ENCODE peak calls at places on chromosome 17, in ten cellular contexts. F, S, G, P, B, V, W, X, J and K are unnamed samples.

GRCh38 chr17:4332296-4332970 is 34.0 kb downstream of the UBE2G1 start:
- DNase-seq in F (no peak), S (no peak), G (no peak), P (no peak), B (no peak), V (no peak), W (no peak), X (no peak), J (no peak), K (no peak)

GRCh38 chr17:8223356-8224063 is 13.1 kb upstream of the AURKB start:
- DNase-seq in F (peak; percentile 76), S (no peak), G (peak; percentile 67), P (peak; percentile 93), B (peak; percentile 84), V (peak; percentile 42), W (peak; percentile 82), X (no peak), J (no peak), K (no peak)

GRCh38 chr17:74215332-74215727 is 2.0 kb downstream of the TTYH2 start:
- DNase-seq in F (no peak), S (no peak), G (no peak), P (no peak), B (no peak), V (no peak), W (no peak), X (no peak), J (no peak), K (no peak)

GRCh38 chr17:78490156-78490555 is 87.0 kb downstream of the DNAH17 start:
- DNase-seq in F (no peak), S (no peak), G (peak; percentile 35), P (peak; percentile 46), B (no peak), V (no peak), W (no peak), X (no peak), J (no peak), K (no peak)

GRCh38 chr17:7443499-7444485 is 1.1 kb upstream of the CHRNB1 start:
- DNase-seq in F (no peak), S (no peak), G (no peak), P (no peak), B (no peak), V (no peak), W (no peak), X (no peak), J (no peak), K (no peak)

GRCh38 chr17:45896803-45897693 is 2.7 kb downstream of the MAPT start:
- DNase-seq in F (no peak), S (no peak), G (no peak), P (no peak), B (no peak), V (no peak), W (no peak), X (no peak), J (no peak), K (no peak)

GRCh38 chr17:45200701-45201100 is 21.0 kb upstream of the FMNL1 start:
- DNase-seq in F (no peak), S (no peak), G (no peak), P (no peak), B (no peak), V (no peak), W (no peak), X (no peak), J (no peak), K (no peak)

GRCh38 chr17:50056217-50056960 is 479 bp downstream of the ITGA3 start:
- DNase-seq in F (peak; percentile 85), S (no peak), G (peak; percentile 76), P (peak; percentile 88), B (peak; percentile 86), V (peak; percentile 64), W (peak; percentile 80), X (peak; percentile 28), J (no peak), K (peak; percentile 96)

GRCh38 chr17:39611441-39612112 is 3.9 kb upstream of the NEUROD2 start:
- DNase-seq in F (no peak), S (no peak), G (no peak), P (no peak), B (no peak), V (no peak), W (no peak), X (no peak), J (no peak), K (no peak)

GRCh38 chr17:978110-979093 is 1.2 kb downstream of the NXN start:
- DNase-seq in F (no peak), S (no peak), G (peak; percentile 32), P (peak; percentile 81), B (peak; percentile 77), V (no peak), W (peak; percentile 38), X (no peak), J (no peak), K (no peak)

GRCh38 chr17:56171186-56171959 is 18.1 kb downstream of the ANKFN1 start:
- DNase-seq in F (no peak), S (no peak), G (no peak), P (no peak), B (no peak), V (no peak), W (no peak), X (no peak), J (no peak), K (no peak)

GRCh38 chr17:28327031-28327607 is 8.1 kb downstream of the TMEM97 start:
- DNase-seq in F (peak; percentile 52), S (no peak), G (peak; percentile 16), P (no peak), B (no peak), V (no peak), W (no peak), X (no peak), J (no peak), K (no peak)

GRCh38 chr17:15255713-15256454 is 9.2 kb downstream of the PMP22 start:
- DNase-seq in F (no peak), S (no peak), G (no peak), P (no peak), B (no peak), V (no peak), W (no peak), X (no peak), J (no peak), K (no peak)

GRCh38 chr17:61583242-61583641 is 7.8 kb downstream of the NACA2 start:
- DNase-seq in F (no peak), S (no peak), G (no peak), P (no peak), B (no peak), V (peak; percentile 40), W (no peak), X (no peak), J (no peak), K (no peak)

GRCh38 chr17:35129973-35130351 is 8.5 kb downstream of the FNDC8 start:
- DNase-seq in F (no peak), S (no peak), G (no peak), P (no peak), B (no peak), V (no peak), W (no peak), X (no peak), J (no peak), K (no peak)

GRCh38 chr17:58329035-58329807 is 626 bp upstream of the TSPOAP1 start:
- DNase-seq in F (peak; percentile 93), S (no peak), G (peak; percentile 37), P (peak; percentile 81), B (peak; percentile 73), V (peak; percentile 86), W (peak; percentile 49), X (no peak), J (peak; percentile 63), K (peak; percentile 57)

GRCh38 chr17:64180089-64180488 is 50.1 kb upstream of the ERN1 start:
- DNase-seq in F (no peak), S (no peak), G (no peak), P (no peak), B (no peak), V (no peak), W (no peak), X (no peak), J (no peak), K (no peak)

GRCh38 chr17:27997044-27997401 is 45.5 kb upstream of the NLK start:
- DNase-seq in F (no peak), S (no peak), G (no peak), P (no peak), B (no peak), V (no peak), W (no peak), X (no peak), J (no peak), K (no peak)

GRCh38 chr17:50961282-50962220 is 95.4 kb upstream of the TOB1 start:
- DNase-seq in F (no peak), S (no peak), G (no peak), P (no peak), B (no peak), V (no peak), W (no peak), X (no peak), J (no peak), K (no peak)

GRCh38 chr17:29242051-29242450 is 4.6 kb upstream of the CRYBA1 start:
- DNase-seq in F (no peak), S (no peak), G (no peak), P (no peak), B (no peak), V (no peak), W (no peak), X (no peak), J (no peak), K (no peak)

GRCh38 chr17:17285951-17286350 is 4.9 kb upstream of the COPS3 start:
- DNase-seq in F (no peak), S (no peak), G (peak; percentile 1), P (no peak), B (no peak), V (no peak), W (no peak), X (no peak), J (no peak), K (no peak)